ENCODE peak calls at places on chromosomes 2 and 18, in five cellular contexts. K is uterus, B is Calu3, Y is HFFc6, S is iris pigment epithelial cell. Q is an unnamed sample.

GRCh38 chr18:74255022-74255658 is 36.6 kb downstream of the CYB5A start:
- DNase-seq in K (no peak), S (no peak), B (peak), Y (no peak), Q (no peak)

GRCh38 chr18:38406625-38407024 is 841.0 kb upstream of the CELF4 start:
- DNase-seq in Y (no peak), B (no peak), S (no peak), K (no peak), Q (no peak)

GRCh38 chr2:950627-950992 is at the start of gene SNTG2:
- DNase-seq in K (no peak), Y (no peak), S (no peak), B (no peak), Q (peak)

GRCh38 chr18:26383454-26384270 is 157.4 kb downstream of the TAF4B start:
- DNase-seq in B (peak), Y (peak), K (no peak), S (peak), Q (no peak)

GRCh38 chr2:120858361-120858760 is 122.7 kb downstream of the GLI2 start:
- DNase-seq in Y (no peak), S (no peak), B (no peak), K (no peak), Q (no peak)

GRCh38 chr2:240624950-240625621 is at the start of gene GPR35:
- DNase-seq in S (peak), B (no peak), K (peak), Y (peak), Q (peak)

GRCh38 chr2:28904802-28905499 is 10.5 kb downstream of the WDR43 start:
- DNase-seq in Y (no peak), S (no peak), B (no peak), K (no peak), Q (no peak)

GRCh38 chr2:177476897-177477296 is 84.3 kb downstream of the AGPS start:
- DNase-seq in K (no peak), Y (no peak), S (no peak), B (no peak), Q (no peak)

GRCh38 chr2:208069186-208069585 is 43.9 kb upstream of the PLEKHM3 start:
- DNase-seq in S (no peak), K (no peak), Y (peak), B (no peak), Q (no peak)

GRCh38 chr2:148861367-148861766 is 13.7 kb upstream of the KIF5C start:
- DNase-seq in B (no peak), Y (no peak), K (no peak), S (no peak), Q (no peak)

GRCh38 chr2:135494503-135494902 is 36.5 kb downstream of the ZRANB3 start:
- DNase-seq in K (no peak), B (no peak), S (peak), Y (no peak), Q (no peak)

GRCh38 chr2:223047260-223047761 is 4.7 kb upstream of the KCNE4 start:
- DNase-seq in S (peak), Y (peak), B (no peak), K (no peak), Q (no peak)

GRCh38 chr2:131039908-131040660 is 53.2 kb downstream of the FAM168B start:
- DNase-seq in Y (no peak), K (no peak), B (no peak), S (no peak), Q (no peak)

GRCh38 chr2:121140734-121141133 is 144.3 kb downstream of the TFCP2L1 start:
- DNase-seq in S (no peak), K (no peak), Y (no peak), B (peak), Q (no peak)

GRCh38 chr18:35982404-35983114 is 10.1 kb downstream of the RMP24 start:
- DNase-seq in B (no peak), S (peak), K (no peak), Y (peak), Q (no peak)

GRCh38 chr2:10868465-10869314 is 43.0 kb upstream of the KCNF1 start:
- DNase-seq in B (no peak), S (no peak), K (no peak), Y (peak), Q (no peak)

GRCh38 chr2:162560291-162560690 is 216.4 kb downstream of the GCA start:
- DNase-seq in B (no peak), K (no peak), Y (no peak), S (no peak), Q (no peak)

GRCh38 chr2:236988690-236989639 is 96.7 kb upstream of the COPS8 start:
- DNase-seq in S (peak), B (peak), K (peak), Y (no peak), Q (no peak)

GRCh38 chr2:100588071-100588786 is 25.4 kb downstream of the PDCL3 start:
- DNase-seq in Y (peak), S (peak), B (no peak), K (no peak), Q (no peak)

GRCh38 chr2:218432676-218433365 is 13.9 kb downstream of the VIL1 start:
- DNase-seq in K (no peak), B (no peak), Y (no peak), S (no peak), Q (no peak)

GRCh38 chr2:831225-831536 is 119.5 kb upstream of the SNTG2 start:
- DNase-seq in K (no peak), S (no peak), B (no peak), Y (no peak), Q (no peak)

GRCh38 chr2:238418196-238418998 is 8.3 kb upstream of the ASB1 start:
- DNase-seq in K (no peak), S (no peak), B (no peak), Y (no peak), Q (no peak)

GRCh38 chr2:203648273-203648672 is 58.2 kb upstream of the CD28 start:
- DNase-seq in K (no peak), Y (no peak), B (no peak), S (no peak), Q (no peak)

GRCh38 chr2:218332288-218332687 is 24.4 kb upstream of the CATIP start:
- DNase-seq in S (no peak), B (no peak), K (no peak), Y (no peak), Q (no peak)

GRCh38 chr18:36455931-36456330 is 158.4 kb downstream of the FHOD3 start:
- DNase-seq in K (no peak), B (no peak), S (no peak), Y (no peak), Q (no peak)

GRCh38 chr2:85675866-85676548 is 8.0 kb upstream of the SFTPB start:
- DNase-seq in S (no peak), B (no peak), K (no peak), Y (no peak), Q (no peak)

GRCh38 chr2:234679766-234680687 is 183.1 kb upstream of the ARL4C start:
- DNase-seq in S (peak), Y (peak), B (peak), K (peak), Q (no peak)

GRCh38 chr2:191030521-191031154 is 16.7 kb upstream of the STAT1 start:
- DNase-seq in S (peak), K (peak), Y (no peak), B (peak), Q (peak)

Q was measured in stimulated activated CD4-positive, alpha-beta T cell treated with anti-CD3 and anti-CD28 coated beads, Interleukin-4, amount 100 ng/mL, for 4 hours.